ENCODE peak calls at places on chromosomes 12 and 14, in seven cellular contexts. T is breast epithelium, W is AG04450, V is astrocyte of the spinal cord, O is WERI-Rb-1, P is foreskin fibroblast, B is BJ. U is an unnamed sample.

GRCh38 chr12:106302401-106303201 is at the start of gene TCP11L2:
- DNase-seq in T (peak), W (no peak), V (peak), O (peak), P (peak), B (no peak), U (peak)

GRCh38 chr12:113242018-113242418 is 20.8 kb downstream of the TPCN1 start:
- DNase-seq in T (peak), W (no peak), V (no peak), O (peak), P (no peak), B (no peak), U (peak)

GRCh38 chr14:74510955-74511354 is 17.4 kb downstream of the ISCA2 start:
- DNase-seq in T (no peak), W (no peak), V (peak), O (no peak), P (peak), B (no peak), U (peak)

GRCh38 chr12:23906329-23906728 is 43.1 kb downstream of the SOX5 start:
- DNase-seq in T (no peak), W (no peak), V (peak), O (no peak), P (no peak), B (no peak), U (peak)

GRCh38 chr14:87142568-87143211 is 850.3 kb downstream of the GALC start:
- DNase-seq in T (no peak), W (no peak), V (no peak), O (no peak), P (no peak), B (no peak), U (no peak)

GRCh38 chr12:12315838-12316237 is 34.2 kb downstream of the MANSC1 start:
- DNase-seq in T (no peak), W (no peak), V (no peak), O (no peak), P (no peak), B (no peak), U (no peak)

GRCh38 chr12:130775953-130776856 is 60.1 kb upstream of the RIMBP2 start:
- DNase-seq in T (no peak), W (peak), V (peak), O (no peak), P (peak), B (peak), U (peak)

GRCh38 chr14:73227812-73228781 is 9.2 kb upstream of the PAPLN start:
- DNase-seq in T (no peak), W (peak), V (peak), O (no peak), P (peak), B (peak), U (peak)

GRCh38 chr14:47155395-47155794 is 503.8 kb upstream of the RPL10L start:
- DNase-seq in T (no peak), W (no peak), V (no peak), O (no peak), P (no peak), B (no peak), U (no peak)

GRCh38 chr12:81296556-81297305 is 218.9 kb downstream of the ACSS3 start:
- DNase-seq in T (no peak), W (no peak), V (peak), O (no peak), P (peak), B (no peak), U (peak)

GRCh38 chr12:58247633-58248032 is 306.3 kb downstream of the ATP23 start:
- DNase-seq in T (no peak), W (no peak), V (no peak), O (peak), P (no peak), B (no peak), U (no peak)

GRCh38 chr12:121214855-121215745 is 5.2 kb downstream of the P2RX4 start:
- DNase-seq in T (no peak), W (peak), V (peak), O (no peak), P (peak), B (peak), U (peak)

GRCh38 chr12:32533971-32534590 is 134.7 kb downstream of the FGD4 start:
- DNase-seq in T (no peak), W (peak), V (peak), O (peak), P (peak), B (peak), U (peak)

GRCh38 chr12:18250313-18250916 is 10.9 kb upstream of the PIK3C2G start:
- DNase-seq in T (no peak), W (peak), V (peak), O (peak), P (peak), B (no peak), U (peak)

GRCh38 chr12:62799126-62799736 is 135.7 kb downstream of the PPM1H start:
- DNase-seq in T (no peak), W (peak), V (peak), O (peak), P (peak), B (no peak), U (peak)

GRCh38 chr14:105931808-105932483 is 405.6 kb downstream of the TMEM121 start:
- DNase-seq in T (no peak), W (no peak), V (no peak), O (no peak), P (no peak), B (no peak), U (no peak)

DNA sequence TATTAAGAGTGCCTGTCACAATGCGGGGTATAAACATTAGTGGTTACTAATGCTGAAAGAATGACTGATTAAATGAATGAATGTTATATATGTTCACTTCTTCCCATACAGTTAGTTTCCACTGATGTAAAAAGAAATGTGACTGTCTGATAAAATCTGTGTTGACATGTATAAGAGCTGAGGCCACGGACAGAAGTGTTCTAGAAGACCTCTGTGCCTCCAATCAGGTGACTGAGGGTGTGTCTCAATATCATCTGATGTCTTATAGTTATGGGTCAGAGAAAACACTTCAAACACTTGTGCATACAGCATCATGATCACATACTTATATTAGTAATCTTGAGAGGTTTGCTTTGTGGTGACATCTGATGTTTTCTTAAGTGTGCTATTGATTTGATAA is 183.4 kb downstream of the TTC7B start:
- DNase-seq in T (no peak), W (no peak), V (no peak), O (no peak), P (no peak), B (no peak), U (no peak)
- TF ChIP-seq CTCF in T (no peak), W (no peak), V (no peak), O (no peak), P (no peak), B (no peak), U (no peak)

GRCh38 chr12:2691001-2691339 is 103.8 kb upstream of the FKBP4 start:
- DNase-seq in T (no peak), W (no peak), V (peak), O (peak), P (peak), B (no peak), U (no peak)
- H3K4me3 ChIP-seq in T (peak), W (peak), V (peak), O (peak), P (peak), B (no peak), U (no peak)

GRCh38 chr12:67413577-67413976 is 144.4 kb downstream of the CAND1 start:
- DNase-seq in T (no peak), W (no peak), V (no peak), O (no peak), P (peak), B (no peak), U (no peak)

GRCh38 chr12:67419810-67420209 is 150.7 kb downstream of the CAND1 start:
- DNase-seq in T (no peak), W (no peak), V (no peak), O (no peak), P (no peak), B (no peak), U (no peak)

GRCh38 chr12:67414011-67414715 is 145.0 kb downstream of the CAND1 start:
- DNase-seq in T (no peak), W (no peak), V (no peak), O (no peak), P (peak), B (no peak), U (no peak)

GRCh38 chr12:67411562-67411961 is 142.4 kb downstream of the CAND1 start:
- DNase-seq in T (no peak), W (no peak), V (no peak), O (no peak), P (no peak), B (no peak), U (no peak)

GRCh38 chr12:67415473-67415872 is 146.3 kb downstream of the CAND1 start:
- DNase-seq in T (no peak), W (no peak), V (peak), O (peak), P (peak), B (no peak), U (peak)
- TF ChIP-seq CTCF in T (no peak), W (peak), V (peak), O (peak), P (peak), B (peak), U (peak)

GRCh38 chr12:10362828-10363664 is 26.8 kb downstream of the KLRK1 start:
- DNase-seq in T (no peak), W (no peak), V (no peak), O (no peak), P (no peak), B (no peak), U (peak)
- H3K4me3 ChIP-seq in T (peak), W (peak), V (no peak), O (no peak), P (no peak), B (no peak), U (no peak)

GRCh38 chr12:28963554-28963953 is 185.5 kb upstream of the FAR2 start:
- DNase-seq in T (no peak), W (no peak), V (peak), O (no peak), P (peak), B (no peak), U (peak)
- TF ChIP-seq CTCF in T (no peak), W (peak), V (peak), O (peak), P (peak), B (peak), U (peak)

GRCh38 chr14:61247935-61248334 is 33.2 kb downstream of the TMEM30B start:
- DNase-seq in T (no peak), W (peak), V (peak), O (no peak), P (peak), B (no peak), U (peak)
- H3K4me3 ChIP-seq in T (no peak), W (no peak), V (no peak), O (no peak), P (no peak), B (no peak), U (no peak)

DNA sequence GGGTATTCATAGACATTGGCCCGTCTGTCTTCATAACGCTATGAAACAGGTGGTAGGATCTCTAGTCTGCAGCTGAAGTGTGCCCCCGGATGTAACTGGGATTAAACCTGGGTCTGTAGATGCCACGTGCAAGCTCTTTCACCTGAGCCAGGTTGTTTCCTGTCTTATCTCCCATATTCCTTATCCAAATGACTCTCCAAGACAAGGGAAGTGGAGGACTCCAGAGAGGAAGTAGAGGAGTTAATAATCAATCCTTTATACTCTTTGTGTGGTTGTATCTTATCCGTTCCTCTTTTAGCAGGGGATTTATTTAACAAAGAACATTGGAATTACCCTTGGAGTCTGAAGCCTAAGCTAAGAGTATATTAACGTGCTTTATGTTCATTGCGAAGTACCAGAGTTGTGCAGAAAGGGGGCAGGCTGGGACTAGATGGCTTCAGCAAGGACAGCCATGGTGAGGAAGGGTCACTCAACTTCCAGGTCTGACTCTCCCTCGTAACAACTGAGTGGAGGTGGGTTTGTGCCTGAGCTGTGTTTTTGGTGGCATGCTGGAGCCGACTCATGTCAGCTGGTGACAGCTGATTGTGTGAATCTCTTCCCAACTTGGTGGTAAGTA is 82.9 kb downstream of the RIN3 start:
- DNase-seq in T (no peak), W (no peak), V (no peak), O (peak), P (no peak), B (no peak), U (no peak)
- TF ChIP-seq CTCF in T (no peak), W (peak), V (peak), O (peak), P (no peak), B (no peak), U (no peak)

GRCh38 chr14:69135133-69135532 is 17.8 kb downstream of the DCAF5 start:
- DNase-seq in T (no peak), W (no peak), V (no peak), O (no peak), P (no peak), B (no peak), U (no peak)

GRCh38 chr14:69137456-69138188 is 15.3 kb downstream of the DCAF5 start:
- DNase-seq in T (no peak), W (no peak), V (no peak), O (no peak), P (no peak), B (no peak), U (peak)

GRCh38 chr14:69141550-69141949 is 11.4 kb downstream of the DCAF5 start:
- DNase-seq in T (no peak), W (no peak), V (no peak), O (no peak), P (no peak), B (no peak), U (no peak)

GRCh38 chr14:69139743-69140142 is 13.2 kb downstream of the DCAF5 start:
- DNase-seq in T (no peak), W (no peak), V (no peak), O (no peak), P (no peak), B (no peak), U (no peak)

DNA sequence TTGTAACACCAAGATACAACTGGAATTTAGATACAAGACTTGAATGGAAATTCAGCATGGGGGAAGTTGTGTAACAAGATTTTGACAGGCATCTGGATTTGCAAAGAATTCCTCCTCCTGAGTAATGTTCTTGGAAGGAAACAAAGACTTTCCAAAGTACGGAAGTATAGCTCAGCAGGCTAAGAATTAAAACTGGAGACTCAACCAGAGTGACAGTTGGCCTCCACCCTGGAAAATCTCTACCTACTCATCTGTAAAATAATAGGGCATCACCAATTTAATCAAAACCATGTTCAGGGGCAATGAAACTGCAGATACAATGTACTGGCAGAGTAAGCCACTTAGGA is 14.8 kb downstream of the DCAF5 start:
- DNase-seq in T (no peak), W (no peak), V (peak), O (no peak), P (peak), B (no peak), U (peak)
- H3K4me3 ChIP-seq in T (no peak), W (no peak), V (no peak), O (no peak), P (no peak), B (no peak), U (no peak)

U was measured in AG10803.